ENCODE peak calls at places on chromosomes 4 and X, in six cellular contexts. Y is HepG2, U is K562, J is SK-N-SH, L is GM12878, M is H1. S is an unnamed sample.

GRCh38 chrX:29746326-29746725 is 469.0 kb upstream of the MAGEB2 start:
- DNase-seq in L (no peak), M (no peak), Y (no peak), J (no peak), U (no peak), S (no peak)

GRCh38 chr4:78481180-78481579 is 70.4 kb upstream of the ANXA3 start:
- DNase-seq in Y (no peak), J (no peak), U (no peak), L (no peak), M (no peak), S (no peak)

GRCh38 chrX:149571770-149572169 is 15.5 kb downstream of the MAGEA9B start:
- DNase-seq in L (no peak), J (no peak), U (peak), Y (no peak), M (no peak), S (no peak)

GRCh38 chr4:145075742-145076472 is 22.1 kb downstream of the ANAPC10 start:
- DNase-seq in U (no peak), J (no peak), L (no peak), Y (no peak), M (no peak), S (no peak)

GRCh38 chrX:128460835-128461234 is 408.6 kb upstream of the ACTRT1 start:
- DNase-seq in U (no peak), Y (no peak), L (no peak), M (no peak), J (peak), S (no peak)

GRCh38 chr4:38625508-38625907 is 38.5 kb upstream of the KLF3 start:
- DNase-seq in Y (no peak), U (no peak), M (no peak), J (no peak), L (no peak), S (no peak)

GRCh38 chr4:168811793-168812651 is 198.0 kb downstream of the CBR4 start:
- DNase-seq in J (no peak), U (no peak), L (no peak), M (no peak), Y (no peak), S (no peak)

GRCh38 chr4:2515835-2516550 is 20.5 kb upstream of the FAM193A start:
- DNase-seq in U (no peak), Y (no peak), L (no peak), J (no peak), M (no peak), S (no peak)

GRCh38 chr4:75831856-75832405 is 70.3 kb downstream of the PPEF2 start:
- DNase-seq in J (no peak), U (no peak), Y (no peak), M (no peak), L (no peak), S (no peak)

GRCh38 chrX:48919947-48920712 is 1.3 kb upstream of the PIM2 start:
- DNase-seq in M (no peak), U (no peak), J (no peak), L (no peak), Y (no peak), S (no peak)

GRCh38 chrX:68698955-68699354 is 51.5 kb downstream of the STARD8 start:
- DNase-seq in L (no peak), J (no peak), M (no peak), U (no peak), Y (peak), S (no peak)

GRCh38 chrX:103215037-103215767 is at the start of gene BEX4:
- DNase-seq in U (peak), J (peak), L (no peak), M (peak), Y (no peak), S (peak)

GRCh38 chr4:126071346-126072333 is 756.9 kb downstream of the FAT4 start:
- DNase-seq in L (no peak), M (no peak), U (no peak), J (peak), Y (peak), S (no peak)

GRCh38 chrX:38664285-38664684 is 102.9 kb downstream of the TSPAN7 start:
- DNase-seq in Y (peak), M (no peak), U (peak), L (no peak), J (peak), S (peak)

GRCh38 chr4:122073615-122074014 is 78.5 kb upstream of the BLTP1 start:
- DNase-seq in M (no peak), U (no peak), J (no peak), L (no peak), Y (no peak), S (no peak)

GRCh38 chrX:100685284-100685996 is 41.4 kb downstream of the SRPX2 start:
- DNase-seq in L (peak), M (peak), J (peak), Y (peak), U (peak), S (peak)

GRCh38 chrX:102985182-102985581 is 48.1 kb downstream of the RAB40AL start:
- DNase-seq in J (no peak), L (no peak), Y (no peak), M (no peak), U (no peak), S (no peak)

GRCh38 chr4:17030543-17030942 is 132.1 kb upstream of the LDB2 start:
- DNase-seq in Y (no peak), U (no peak), M (no peak), J (no peak), L (no peak), S (peak)

GRCh38 chr4:70844180-70844579 is 4.5 kb upstream of the GRSF1 start:
- DNase-seq in Y (no peak), L (peak), U (no peak), M (no peak), J (no peak), S (no peak)

GRCh38 chr4:82624819-82625218 is 63.0 kb upstream of the TMEM150C start:
- DNase-seq in J (no peak), Y (no peak), U (no peak), M (no peak), L (no peak), S (no peak)

GRCh38 chr4:18127030-18127429 is 105.5 kb upstream of the LCORL start:
- DNase-seq in J (no peak), U (no peak), M (no peak), L (no peak), Y (no peak), S (no peak)

GRCh38 chrX:65932173-65933084 is 107.5 kb downstream of the VSIG4 start:
- DNase-seq in U (peak), M (no peak), L (no peak), Y (peak), J (peak), S (peak)

GRCh38 chr4:89373396-89373795 is 65.8 kb upstream of the GPRIN3 start:
- DNase-seq in M (no peak), U (no peak), L (no peak), Y (no peak), J (no peak), S (no peak)

GRCh38 chr4:1777822-1778641 is 15.1 kb upstream of the FGFR3 start:
- DNase-seq in U (peak), J (no peak), Y (peak), L (no peak), M (peak), S (no peak)

GRCh38 chr4:110442309-110442708 is 33.6 kb upstream of the ENPEP start:
- DNase-seq in M (no peak), L (no peak), Y (no peak), U (no peak), J (no peak), S (no peak)

GRCh38 chr4:152385551-152385950 is 150.3 kb downstream of the FBXW7 start:
- DNase-seq in M (no peak), J (peak), L (no peak), U (no peak), Y (no peak), S (no peak)

GRCh38 chr4:112075129-112075753 is 70.0 kb upstream of the FAM241A start:
- DNase-seq in U (peak), M (no peak), J (peak), L (no peak), Y (peak), S (peak)

GRCh38 chrX:22085969-22086368 is 53.8 kb downstream of the PHEX start:
- DNase-seq in J (no peak), L (no peak), U (no peak), Y (no peak), M (no peak), S (no peak)

GRCh38 chr4:128279624-128280225 is 7.9 kb downstream of the PGRMC2 start:
- DNase-seq in Y (no peak), U (no peak), M (no peak), J (no peak), L (no peak), S (no peak)

GRCh38 chrX:69097451-69098236 is 67.6 kb downstream of the PJA1 start:
- DNase-seq in J (no peak), L (no peak), M (no peak), Y (no peak), U (no peak), S (no peak)

GRCh38 chr4:108738307-108738706 is 24.5 kb downstream of the ETNPPL start:
- DNase-seq in M (no peak), Y (no peak), J (no peak), U (peak), L (no peak), S (no peak)

GRCh38 chr4:100880012-100880411 is 362.2 kb upstream of the EMCN start:
- DNase-seq in Y (no peak), L (no peak), U (no peak), J (no peak), M (no peak), S (no peak)

GRCh38 chr4:1502501-1502886 is 96.3 kb upstream of the NKX1-1 start:
- DNase-seq in Y (no peak), L (no peak), M (no peak), U (no peak), J (no peak), S (no peak)

GRCh38 chr4:55554453-55555030 is 7.8 kb upstream of the CLOCK start:
- DNase-seq in Y (peak), U (no peak), J (peak), L (no peak), M (no peak), S (peak)

GRCh38 chr4:152943673-152944072 is 7.5 kb downstream of the FHDC1 start:
- DNase-seq in J (no peak), Y (no peak), U (no peak), L (no peak), M (no peak), S (no peak)

GRCh38 chr4:119542575-119542974 is 86.0 kb downstream of the PDE5A start:
- DNase-seq in U (no peak), L (no peak), Y (no peak), M (no peak), J (no peak), S (no peak)

GRCh38 chr4:119537586-119537985 is 91.0 kb downstream of the PDE5A start:
- DNase-seq in M (no peak), L (no peak), J (no peak), Y (no peak), U (no peak), S (no peak)

GRCh38 chr4:119532319-119532718 is 96.3 kb downstream of the PDE5A start:
- DNase-seq in L (no peak), Y (no peak), J (no peak), M (no peak), U (no peak), S (no peak)

GRCh38 chr4:119540249-119540648 is 88.4 kb downstream of the PDE5A start:
- DNase-seq in U (no peak), L (no peak), M (no peak), Y (no peak), J (no peak), S (no peak)

GRCh38 chr4:119536572-119537528 is 91.8 kb downstream of the PDE5A start:
- DNase-seq in J (no peak), L (no peak), U (no peak), M (no peak), Y (no peak), S (no peak)
- TF ChIP-seq JUND in J (peak), L (no peak), U (no peak), M (no peak), Y (no peak), S (no peak)

GRCh38 chrX:77899081-77899828 is at the start of gene COX7B:
- DNase-seq in M (peak), U (peak), J (peak), L (peak), Y (peak), S (peak)

GRCh38 chrX:77901506-77901905 is 2.2 kb downstream of the COX7B start:
- DNase-seq in J (no peak), M (no peak), L (no peak), U (no peak), Y (no peak), S (no peak)

GRCh38 chrX:77894921-77895886 is at the start of gene MAGT1:
- DNase-seq in M (peak), U (peak), Y (peak), J (peak), L (peak), S (peak)

GRCh38 chrX:77900688-77901087 is 1.4 kb downstream of the COX7B start:
- DNase-seq in M (no peak), U (no peak), J (no peak), L (no peak), Y (no peak), S (no peak)
- H3K9ac ChIP-seq in M (peak), U (no peak), J (peak), L (peak), Y (peak), S (peak)

DNA sequence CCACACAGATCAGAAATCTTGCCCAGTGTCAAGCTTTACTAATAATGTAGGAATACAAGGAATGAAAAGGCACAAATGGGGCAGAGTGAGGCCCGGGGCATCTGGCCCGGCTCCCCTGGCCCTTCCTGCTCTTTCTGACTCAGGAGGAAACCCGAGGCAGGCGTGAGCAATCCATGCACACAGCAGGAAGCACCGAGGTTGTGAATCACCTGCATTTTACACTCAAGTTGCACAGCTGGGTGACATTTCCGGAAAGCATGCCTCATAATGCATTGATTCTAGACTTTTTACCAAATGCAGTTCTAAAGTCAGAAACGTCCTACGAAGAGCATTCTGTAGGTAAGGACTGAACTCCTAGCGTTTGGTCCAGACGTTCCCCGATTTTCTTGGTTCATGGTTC is 38.9 kb downstream of the PRIMPOL start:
- DNase-seq in U (no peak), Y (no peak), L (no peak), M (no peak), J (no peak), S (peak)
- TF ChIP-seq JUND in U (no peak), Y (no peak), L (no peak), M (no peak), J (peak), S (peak)

DNA sequence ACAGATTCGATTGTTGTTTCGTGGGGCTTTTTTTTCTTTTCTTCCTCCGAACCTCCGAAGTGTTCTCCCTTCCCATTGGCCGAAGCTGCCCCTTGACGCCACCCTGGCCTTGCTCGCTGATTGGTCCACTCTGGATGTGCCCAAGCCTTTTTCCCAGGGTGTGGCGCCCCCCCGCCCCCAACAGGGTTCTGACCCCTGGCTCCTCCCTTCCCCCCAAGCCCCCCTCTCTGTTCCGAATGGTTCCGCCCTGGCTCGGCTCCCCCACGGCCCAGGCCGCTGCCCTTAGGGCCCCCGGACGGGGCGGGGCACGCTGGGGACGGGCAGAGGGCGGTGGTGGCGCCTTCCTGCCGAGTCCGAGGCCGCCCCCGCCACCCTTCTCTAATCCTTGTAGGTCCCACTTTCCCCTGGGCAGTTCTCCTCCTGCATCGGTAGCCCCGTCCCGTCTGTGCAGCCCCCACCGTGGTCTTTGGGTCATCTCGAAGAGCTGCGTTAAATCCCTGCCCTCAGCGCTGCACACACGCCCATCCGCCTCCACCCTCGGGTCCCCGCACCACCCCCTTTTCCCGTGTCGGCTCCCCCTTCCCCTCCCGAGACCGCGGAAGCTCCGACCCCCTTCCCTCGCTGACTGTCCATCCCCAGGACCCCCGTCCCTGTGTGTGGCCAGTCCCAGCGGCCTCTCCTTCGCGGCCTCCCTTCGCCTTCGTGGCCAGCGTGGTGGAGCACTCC is 25.6 kb downstream of the UTP14A start:
- DNase-seq in L (peak), Y (peak), U (peak), J (peak), M (peak), S (peak)
- H3K9ac ChIP-seq in L (peak), Y (peak), U (peak), J (peak), M (peak), S (peak)

DNA sequence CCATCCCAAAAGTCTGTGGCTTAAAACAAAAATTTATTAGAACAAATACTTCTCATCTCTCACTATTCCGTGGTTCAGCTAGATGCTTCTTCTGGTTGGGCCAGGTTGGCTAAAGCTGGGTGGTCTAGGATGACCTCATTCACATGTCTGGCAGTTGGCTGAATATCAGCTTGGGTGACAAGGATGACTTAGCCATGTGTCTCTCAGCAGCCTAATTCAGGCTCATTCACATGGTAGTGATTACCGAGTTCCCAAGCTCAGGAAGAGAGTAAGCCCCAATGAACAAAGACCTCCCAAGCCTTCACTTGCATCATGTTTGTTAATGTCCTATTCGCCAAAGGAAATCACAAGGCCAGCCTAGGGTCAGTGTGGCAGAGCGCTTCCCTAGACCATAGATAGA is 119.4 kb downstream of the FANCB start:
- DNase-seq in M (no peak), L (no peak), Y (no peak), U (no peak), J (no peak), S (no peak)
- TF ChIP-seq JUND in M (no peak), L (no peak), Y (no peak), U (no peak), J (no peak), S (no peak)

S was measured in HCT116.